ENCODE peak calls at places on chromosome 13, in six cellular contexts. P is left cardiac atrium, N is OCI-LY7, U is NCI-H2081, S is testis, V is neuronal stem cell. A is an unnamed sample.

GRCh38 chr13:24270639-24271131 is 38.7 kb upstream of the C1QTNF9 start:
- DNase-seq in P (peak; percentile 78), N (no peak), U (no peak), S (peak; percentile 86), V (no peak), A (no peak)

GRCh38 chr13:52644108-52644507 is 1.9 kb downstream of the HNRNPA1L2 start:
- DNase-seq in P (no peak), N (no peak), U (no peak), S (no peak), V (no peak), A (no peak)

GRCh38 chr13:33494596-33495214 is 209.2 kb upstream of the STARD13 start:
- DNase-seq in P (peak; percentile 54), N (no peak), U (no peak), S (no peak), V (no peak), A (no peak)

GRCh38 chr13:106083620-106084350 is 451.7 kb downstream of the EFNB2 start:
- DNase-seq in P (no peak), N (no peak), U (no peak), S (peak; percentile 63), V (no peak), A (no peak)

GRCh38 chr13:29922896-29923295 is 72.5 kb upstream of the UBL3 start:
- DNase-seq in P (no peak), N (no peak), U (no peak), S (no peak), V (no peak), A (no peak)

GRCh38 chr13:113143466-113144254 is 14.8 kb upstream of the PROZ start:
- DNase-seq in P (no peak), N (no peak), U (no peak), S (no peak), V (no peak), A (no peak)

GRCh38 chr13:74674701-74675100 is 540.5 kb upstream of the KLF12 start:
- DNase-seq in P (no peak), N (no peak), U (no peak), S (no peak), V (no peak), A (no peak)

GRCh38 chr13:97125810-97126738 is 96.1 kb upstream of the MBNL2 start:
- DNase-seq in P (peak; percentile 33), N (no peak), U (no peak), S (no peak), V (no peak), A (peak; percentile 64)

GRCh38 chr13:42275098-42275471 is 3.1 kb downstream of the AKAP11 start:
- DNase-seq in P (no peak), N (peak; percentile 80), U (no peak), S (no peak), V (no peak), A (no peak)

GRCh38 chr13:45833663-45834062 is 17.9 kb downstream of the SIAH3 start:
- DNase-seq in P (peak; percentile 54), N (no peak), U (no peak), S (no peak), V (no peak), A (peak; percentile 87)

GRCh38 chr13:98535501-98536357 is 41.2 kb downstream of the STK24 start:
- DNase-seq in P (no peak), N (no peak), U (no peak), S (peak; percentile 55), V (no peak), A (no peak)

GRCh38 chr13:27446986-27447583 is 3.3 kb downstream of the MTIF3 start:
- DNase-seq in P (no peak), N (peak; percentile 79), U (no peak), S (no peak), V (no peak), A (no peak)

GRCh38 chr13:85236431-85236830 is 562.8 kb downstream of the SLITRK6 start:
- DNase-seq in P (no peak), N (no peak), U (no peak), S (no peak), V (no peak), A (no peak)

GRCh38 chr13:41563501-41564001 is 106.2 kb downstream of the RGCC start:
- DNase-seq in P (no peak), N (no peak), U (no peak), S (no peak), V (no peak), A (no peak)

GRCh38 chr13:113832204-113832603 is 31.7 kb downstream of the GAS6 start:
- DNase-seq in P (no peak), N (no peak), U (no peak), S (no peak), V (no peak), A (no peak)

GRCh38 chr13:109867766-109868165 is 81.4 kb upstream of the IRS2 start:
- DNase-seq in P (no peak), N (no peak), U (no peak), S (no peak), V (no peak), A (no peak)

GRCh38 chr13:112725346-112726017 is 35.6 kb downstream of the ATP11A start:
- DNase-seq in P (no peak), N (no peak), U (peak; percentile 83), S (no peak), V (no peak), A (no peak)

GRCh38 chr13:98180092-98180491 is 3.0 kb upstream of the RNF113B start:
- DNase-seq in P (no peak), N (no peak), U (no peak), S (no peak), V (no peak), A (no peak)

GRCh38 chr13:46553886-46554855 is 1.2 kb downstream of the LRCH1 start:
- DNase-seq in P (peak; percentile 70), N (peak; percentile 82), U (peak; percentile 64), S (peak; percentile 81), V (no peak), A (peak; percentile 27)

GRCh38 chr13:112350300-112350699 is 25.9 kb upstream of the SPACA7 start:
- DNase-seq in P (no peak), N (no peak), U (no peak), S (no peak), V (no peak), A (no peak)

GRCh38 chr13:87444135-87444534 is 227.0 kb upstream of the SLITRK5 start:
- DNase-seq in P (no peak), N (peak; percentile 94), U (peak; percentile 2), S (no peak), V (no peak), A (no peak)

GRCh38 chr13:113086991-113087922 is 18.3 kb upstream of the F7 start:
- DNase-seq in P (peak; percentile 16), N (no peak), U (no peak), S (no peak), V (no peak), A (no peak)

GRCh38 chr13:25699056-25699455 is 327.3 kb downstream of the ATP8A2 start:
- DNase-seq in P (no peak), N (no peak), U (no peak), S (no peak), V (no peak), A (no peak)

GRCh38 chr13:78410164-78410563 is 193.2 kb downstream of the POU4F1 start:
- DNase-seq in P (no peak), N (no peak), U (no peak), S (no peak), V (no peak), A (no peak)

GRCh38 chr13:26037302-26037701 is 14.5 kb downstream of the SHISA2 start:
- DNase-seq in P (no peak), N (peak; percentile 37), U (no peak), S (peak; percentile 71), V (peak; percentile 39), A (no peak)

GRCh38 chr13:112752711-112753541 is 63.1 kb downstream of the ATP11A start:
- DNase-seq in P (no peak), N (no peak), U (no peak), S (no peak), V (no peak), A (no peak)

GRCh38 chr13:74930402-74931165 is 551.4 kb downstream of the TBC1D4 start:
- DNase-seq in P (no peak), N (no peak), U (no peak), S (no peak), V (no peak), A (peak; percentile 40)

GRCh38 chr13:25372275-25373081 is 704 bp downstream of the ATP8A2 start:
- DNase-seq in P (no peak), N (no peak), U (peak; percentile 31), S (no peak), V (peak; percentile 48), A (no peak)

GRCh38 chr13:91101436-91101835 is 246.1 kb upstream of the MIR17HG start:
- DNase-seq in P (no peak), N (no peak), U (no peak), S (no peak), V (no peak), A (no peak)

GRCh38 chr13:29758591-29759114 is 91.8 kb downstream of the UBL3 start:
- DNase-seq in P (no peak), N (no peak), U (no peak), S (no peak), V (no peak), A (no peak)

GRCh38 chr13:49533586-49534269 is 38.0 kb downstream of the PHF11 start:
- DNase-seq in P (no peak), N (no peak), U (no peak), S (no peak), V (no peak), A (no peak)